ENCODE peak calls at places on chromosome 9, in four cellular contexts. G is NCI-H345, E is T47D, Q is spleen. V is an unnamed sample.

GRCh38 chr9:14320272-14321245 is 6.6 kb upstream of the NFIB start:
- DNase-seq in Q (no peak), E (peak; percentile 77), G (peak; percentile 65), V (no peak)

GRCh38 chr9:69798737-69799136 is 21.9 kb upstream of the CFAP95 start:
- DNase-seq in E (no peak), G (no peak), Q (no peak), V (peak; percentile 47)

GRCh38 chr9:36566813-36567217 is 5.9 kb upstream of the MELK start:
- DNase-seq in Q (peak; percentile 35), G (no peak), E (peak; percentile 22), V (no peak)

GRCh38 chr9:127893392-127893791 is 6.0 kb downstream of the ST6GALNAC6 start:
- DNase-seq in G (no peak), Q (no peak), E (no peak), V (no peak)

GRCh38 chr9:89366711-89367110 is 48.4 kb downstream of the SECISBP2 start:
- DNase-seq in E (no peak), Q (no peak), G (no peak), V (no peak)

GRCh38 chr9:123414921-123415592 is 59.1 kb downstream of the CRB2 start:
- DNase-seq in E (no peak), G (no peak), Q (peak; percentile 50), V (no peak)

GRCh38 chr9:9004844-9005243 is 1205.3 kb upstream of the DMAC1 start:
- DNase-seq in Q (no peak), E (no peak), G (no peak), V (no peak)

GRCh38 chr9:102087141-102087540 is 348.7 kb upstream of the GRIN3A start:
- DNase-seq in E (no peak), G (no peak), Q (no peak), V (no peak)

GRCh38 chr9:119003218-119003617 is 366.0 kb downstream of the BRINP1 start:
- DNase-seq in Q (no peak), E (no peak), G (no peak), V (no peak)

GRCh38 chr9:81037889-81038288 is 651.5 kb downstream of the TLE1 start:
- DNase-seq in G (no peak), E (no peak), Q (no peak), V (no peak)